ENCODE peak calls at places on chromosome 18, in seven cellular contexts. E, M, Y, T, Q, G and B are unnamed samples.

GRCh38 chr18:41126541-41127235 is 828.3 kb upstream of the PIK3C3 start:
- DNase-seq in E (no peak), M (peak), T (no peak), Q (no peak), Y (no peak), G (peak), B (no peak)

GRCh38 chr18:78891185-78891762 is 88.3 kb upstream of the SALL3 start:
- DNase-seq in Q (no peak), Y (no peak), M (no peak), T (no peak), G (no peak), E (no peak), B (no peak)

GRCh38 chr18:2147424-2147823 is 423.9 kb downstream of the METTL4 start:
- DNase-seq in Y (no peak), M (peak), T (no peak), E (peak), G (peak), Q (no peak), B (no peak)

GRCh38 chr18:63788447-63789096 is 13.4 kb downstream of the SERPINB7 start:
- DNase-seq in M (peak), E (peak), G (peak), T (no peak), Y (no peak), Q (no peak), B (peak)

GRCh38 chr18:65477450-65477849 is 273.4 kb upstream of the CDH7 start:
- DNase-seq in M (no peak), T (no peak), E (no peak), G (no peak), Q (no peak), Y (no peak), B (no peak)

GRCh38 chr18:79733996-79734770 is 54.6 kb downstream of the CTDP1 start:
- DNase-seq in Y (peak), G (no peak), T (no peak), M (no peak), E (no peak), Q (no peak), B (no peak)

GRCh38 chr18:50447952-50448351 is 73.1 kb downstream of the SKA1 start:
- DNase-seq in Y (no peak), Q (no peak), G (no peak), E (no peak), M (no peak), T (no peak), B (no peak)

GRCh38 chr18:9619990-9620389 is 5.6 kb upstream of the PPP4R1 start:
- DNase-seq in M (peak), G (peak), Q (no peak), Y (no peak), T (no peak), E (no peak), B (no peak)

GRCh38 chr18:62521588-62521987 is 1.2 kb upstream of the ZCCHC2 start:
- DNase-seq in G (no peak), Y (no peak), Q (no peak), T (no peak), E (no peak), M (peak), B (no peak)

GRCh38 chr18:79200546-79201268 is 131.5 kb downstream of the ATP9B start:
- DNase-seq in G (peak), Q (peak), M (peak), T (peak), E (peak), Y (no peak), B (no peak)

GRCh38 chr18:78737006-78737915 is 242.4 kb upstream of the SALL3 start:
- DNase-seq in M (no peak), Y (peak), E (no peak), G (no peak), T (no peak), Q (no peak), B (no peak)

GRCh38 chr18:44729631-44730101 is 49.0 kb downstream of the SETBP1 start:
- DNase-seq in M (peak), E (no peak), Q (no peak), Y (no peak), G (peak), T (no peak), B (peak)

GRCh38 chr18:22433960-22434359 is 16.2 kb upstream of the CTAGE1 start:
- DNase-seq in E (no peak), Y (no peak), Q (no peak), M (peak), G (no peak), T (no peak), B (no peak)

GRCh38 chr18:48345596-48345995 is 63.6 kb downstream of the ZBTB7C start:
- DNase-seq in Y (no peak), Q (no peak), E (peak), M (no peak), G (no peak), T (no peak), B (no peak)

GRCh38 chr18:62069556-62069955 is 117.3 kb downstream of the PIGN start:
- DNase-seq in Y (no peak), E (no peak), G (no peak), M (no peak), T (no peak), Q (no peak), B (no peak)

GRCh38 chr18:6401687-6402086 is 13.0 kb downstream of the L3MBTL4 start:
- DNase-seq in G (no peak), Q (no peak), T (no peak), Y (no peak), M (no peak), E (no peak), B (no peak)

GRCh38 chr18:65091737-65092329 is 659.0 kb upstream of the CDH7 start:
- DNase-seq in G (no peak), Y (no peak), Q (no peak), M (peak), E (peak), T (no peak), B (no peak)

GRCh38 chr18:39701839-39702238 is 2136.2 kb upstream of the CELF4 start:
- DNase-seq in G (peak), Q (no peak), M (peak), T (no peak), E (peak), Y (no peak), B (no peak)

GRCh38 chr18:58529714-58530354 is 99.1 kb downstream of the ALPK2 start:
- DNase-seq in M (peak), T (no peak), Q (peak), Y (peak), G (no peak), E (peak), B (peak)

GRCh38 chr18:53991202-53991601 is 233.3 kb downstream of the MBD2 start:
- DNase-seq in Y (no peak), Q (no peak), T (no peak), G (peak), E (peak), M (peak), B (no peak)

GRCh38 chr18:76686737-76687231 is 135.6 kb upstream of the ZNF236 start:
- DNase-seq in Y (no peak), G (peak), T (no peak), E (peak), M (peak), Q (peak), B (peak)

GRCh38 chr18:52422985-52423601 is 83.1 kb downstream of the DCC start:
- DNase-seq in Y (no peak), G (no peak), E (no peak), M (no peak), T (no peak), Q (no peak), B (no peak)
- TF ChIP-seq CTCF in Y (no peak), G (no peak), E (no peak), M (no peak), T (no peak), Q (no peak), B (peak)

GRCh38 chr18:21112140-21112473 is 494 bp upstream of the ROCK1 start:
- DNase-seq in E (no peak), Y (peak), Q (no peak), M (no peak), G (no peak), T (no peak), B (no peak)

GRCh38 chr18:21111351-21112139 is at the start of gene ROCK1:
- DNase-seq in Q (peak), Y (peak), M (peak), G (peak), T (peak), E (peak), B (peak)

GRCh38 chr18:21109936-21110666 is 1.5 kb downstream of the ROCK1 start:
- DNase-seq in Q (no peak), E (no peak), Y (no peak), G (no peak), M (peak), T (no peak), B (no peak)

GRCh38 chr18:21112543-21113105 is 1.0 kb upstream of the ROCK1 start:
- DNase-seq in Q (no peak), E (no peak), T (no peak), M (peak), Y (no peak), G (no peak), B (no peak)

DNA sequence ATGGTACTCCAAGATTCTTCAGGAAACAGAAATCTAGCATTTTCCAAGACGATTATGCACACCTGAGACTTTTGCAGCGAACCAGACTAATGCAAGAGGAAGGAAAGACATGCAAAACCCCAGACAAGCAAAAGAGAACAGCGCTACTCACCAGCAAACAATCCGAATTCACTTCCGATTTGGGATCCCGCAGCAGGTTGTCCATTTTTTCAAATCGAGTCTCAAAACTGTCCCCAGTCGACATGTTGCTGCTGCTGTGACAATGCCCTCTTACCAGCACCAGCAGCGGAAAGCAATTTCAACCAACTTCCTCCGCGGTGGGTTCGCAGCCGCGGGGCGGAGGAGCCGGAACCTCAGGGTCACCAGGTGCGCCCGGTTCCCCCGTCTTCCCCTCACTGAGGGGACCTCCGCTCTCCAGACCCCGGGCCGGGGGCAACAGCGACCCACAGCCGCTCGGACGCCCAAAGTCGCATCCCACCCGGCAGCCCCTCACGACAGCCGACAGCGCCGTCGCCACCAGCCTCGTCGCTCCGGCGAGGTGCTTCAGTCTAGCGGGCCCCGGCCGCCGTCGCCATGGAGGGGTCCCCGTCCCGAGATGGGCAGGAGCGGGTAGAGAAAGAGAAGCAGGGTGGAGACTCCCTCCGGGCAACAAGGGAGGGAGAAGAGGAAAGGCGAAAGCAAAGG is 804 bp downstream of the ROCK1 start:
- DNase-seq in Q (peak), M (peak), Y (peak), T (peak), E (no peak), G (peak), B (no peak)
- H3K27ac ChIP-seq in Q (peak), M (peak), Y (peak), T (peak), E (peak), G (peak), B (peak)

GRCh38 chr18:34225218-34225553 is 473 bp upstream of the NOL4 start:
- DNase-seq in T (no peak), M (no peak), E (no peak), G (no peak), Q (no peak), Y (no peak), B (no peak)

GRCh38 chr18:34222396-34223163 is 2.1 kb downstream of the NOL4 start:
- DNase-seq in E (no peak), Y (peak), T (peak), M (peak), G (peak), Q (no peak), B (no peak)

GRCh38 chr18:34223893-34224422 is 755 bp downstream of the NOL4 start:
- DNase-seq in Y (no peak), G (no peak), E (no peak), M (no peak), Q (no peak), T (no peak), B (no peak)

GRCh38 chr18:34223164-34223892 is 1.4 kb downstream of the NOL4 start:
- DNase-seq in T (no peak), Y (peak), M (no peak), Q (no peak), G (peak), E (no peak), B (no peak)

GRCh38 chr18:34224423-34225217 is at the start of gene NOL4:
- DNase-seq in Y (peak), M (peak), E (no peak), G (peak), Q (no peak), T (peak), B (no peak)
- TF ChIP-seq CTCF in Y (no peak), M (no peak), E (no peak), G (no peak), Q (no peak), T (no peak), B (no peak)

GRCh38 chr18:23718731-23719130 is 29.5 kb downstream of the LAMA3 start:
- DNase-seq in T (no peak), Q (no peak), M (no peak), E (no peak), G (no peak), Y (no peak), B (no peak)

GRCh38 chr18:23723121-23723520 is 33.9 kb downstream of the LAMA3 start:
- DNase-seq in E (no peak), T (no peak), G (peak), M (peak), Y (no peak), Q (no peak), B (no peak)

GRCh38 chr18:23719634-23720201 is 30.5 kb downstream of the LAMA3 start:
- DNase-seq in Q (no peak), T (no peak), Y (no peak), E (peak), G (peak), M (peak), B (peak)

GRCh38 chr18:23722646-23723045 is 33.4 kb downstream of the LAMA3 start:
- DNase-seq in M (no peak), Y (no peak), Q (no peak), T (no peak), G (no peak), E (no peak), B (no peak)

GRCh38 chr18:23721711-23722479 is 32.6 kb downstream of the LAMA3 start:
- DNase-seq in Q (no peak), Y (no peak), G (no peak), T (no peak), E (no peak), M (peak), B (peak)
- H3K27ac ChIP-seq in Q (no peak), Y (no peak), G (no peak), T (no peak), E (no peak), M (no peak), B (peak)

GRCh38 chr18:75344161-75344560 is 83.3 kb downstream of the SMIM21 start:
- DNase-seq in M (no peak), Y (no peak), T (no peak), E (no peak), G (no peak), Q (no peak), B (no peak)
- TF ChIP-seq CTCF in M (no peak), Y (no peak), T (no peak), E (no peak), G (no peak), Q (no peak), B (no peak)